ENCODE peak calls at places on chromosome 2, in five cellular contexts. F is cardiac muscle cell, C is uterus, W is pancreas, H is PC-9. P is an unnamed sample. For H3K4me1, the result is how much of the 10 kb centered on the place peaks cover.

GRCh38 chr2:45627911-45628310 is 16.8 kb upstream of the SRBD1 start:
- DNase-seq in F (no peak), H (no peak), C (no peak), W (no peak), P (no peak)

GRCh38 chr2:105873281-105873680 is 128.6 kb downstream of the NCK2 start:
- DNase-seq in F (no peak), H (no peak), W (no peak), C (no peak), P (no peak)

GRCh38 chr2:129896226-129897100 is 83.0 kb upstream of the RAB6C start:
- DNase-seq in F (no peak), W (no peak), C (no peak), H (no peak), P (no peak)

GRCh38 chr2:217622205-217622621 is 380.6 kb downstream of the TNS1 start:
- DNase-seq in H (no peak), W (no peak), C (peak), F (no peak), P (no peak)

GRCh38 chr2:164560181-164560792 is 61.0 kb downstream of the GRB14 start:
- DNase-seq in W (no peak), C (no peak), H (no peak), F (peak), P (no peak)

GRCh38 chr2:46942891-46943626 is 27.5 kb upstream of the MCFD2 start:
- DNase-seq in F (no peak), W (no peak), H (no peak), C (no peak), P (no peak)

GRCh38 chr2:144490017-144490416 is 29.9 kb downstream of the ZEB2 start:
- DNase-seq in C (no peak), H (no peak), F (no peak), W (no peak), P (no peak)

GRCh38 chr2:96203130-96204028 is 5.2 kb downstream of the STARD7 start:
- DNase-seq in F (no peak), W (no peak), H (no peak), C (no peak), P (no peak)

GRCh38 chr2:68375522-68376040 is 10.5 kb downstream of the PLEK start:
- DNase-seq in W (no peak), C (no peak), F (no peak), H (no peak), P (no peak)

GRCh38 chr2:7709907-7710306 is 792.7 kb downstream of the RNF144A start:
- DNase-seq in W (no peak), H (no peak), F (no peak), C (no peak), P (no peak)

GRCh38 chr2:222993920-222994650 is 57.9 kb upstream of the KCNE4 start:
- DNase-seq in H (no peak), C (peak), W (peak), F (peak), P (peak)

GRCh38 chr2:201116115-201116958 is at the start of gene CFLAR:
- DNase-seq in C (peak), W (peak), H (peak), F (no peak), P (peak)

GRCh38 chr2:60502123-60502522 is 51.3 kb downstream of the BCL11A start:
- DNase-seq in F (no peak), C (no peak), W (no peak), H (no peak), P (peak)

GRCh38 chr2:113150258-113150601 is 22.8 kb downstream of the IL1RN start:
- DNase-seq in W (no peak), H (no peak), C (no peak), F (no peak), P (no peak)

GRCh38 chr2:3635171-3636008 is 22.6 kb upstream of the ALLC start:
- DNase-seq in C (no peak), H (no peak), F (no peak), W (no peak), P (no peak)

DNA sequence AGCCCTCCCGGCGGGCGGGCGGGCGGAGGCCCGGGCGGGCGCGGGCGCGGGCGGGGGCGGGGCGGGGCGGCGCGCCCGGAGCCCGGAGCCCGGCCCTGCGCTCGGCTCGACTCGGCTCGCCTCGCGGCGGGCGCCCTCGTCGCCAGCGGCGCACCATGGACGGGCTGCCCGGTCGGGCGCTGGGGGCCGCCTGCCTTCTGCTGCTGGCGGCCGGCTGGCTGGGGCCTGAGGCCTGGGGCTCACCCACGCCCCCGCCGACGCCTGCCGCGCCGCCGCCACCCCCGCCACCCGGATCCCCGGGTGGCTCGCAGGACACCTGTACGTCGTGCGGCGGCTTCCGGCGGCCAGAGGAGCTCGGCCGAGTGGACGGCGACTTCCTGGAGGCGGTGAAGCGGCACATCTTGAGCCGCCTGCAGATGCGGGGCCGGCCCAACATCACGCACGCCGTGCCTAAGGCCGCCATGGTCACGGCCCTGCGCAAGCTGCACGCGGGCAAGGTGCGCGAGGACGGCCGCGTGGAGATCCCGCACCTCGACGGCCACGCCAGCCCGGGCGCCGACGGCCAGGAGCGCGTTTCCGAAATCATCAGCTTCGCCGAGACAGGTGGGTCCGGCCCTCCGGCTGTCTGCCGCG is at the start of gene INHBB:
- DNase-seq in W (no peak), H (peak), F (peak), C (no peak), P (peak)
- H3K4me1 ChIP-seq in W (under half), H (under half), F (under half), C (under half), P (under half)

GRCh38 chr2:215736653-215737290 is 276.6 kb downstream of the MREG start:
- DNase-seq in F (peak), C (no peak), H (no peak), W (no peak), P (no peak)
- TF ChIP-seq CTCF in F (peak), C (peak), H (peak), W (no peak), P (no peak)

GRCh38 chr2:42064417-42064942 is 16.7 kb downstream of the PKDCC start:
- DNase-seq in W (no peak), F (no peak), C (no peak), H (no peak), P (no peak)

GRCh38 chr2:42071762-42072161 is 23.9 kb downstream of the PKDCC start:
- DNase-seq in C (no peak), F (no peak), H (no peak), W (no peak), P (no peak)

GRCh38 chr2:42068571-42069178 is 20.9 kb downstream of the PKDCC start:
- DNase-seq in F (no peak), W (no peak), C (no peak), H (no peak), P (no peak)

GRCh38 chr2:42063383-42064171 is 15.8 kb downstream of the PKDCC start:
- DNase-seq in F (peak), W (no peak), H (no peak), C (no peak), P (no peak)

DNA sequence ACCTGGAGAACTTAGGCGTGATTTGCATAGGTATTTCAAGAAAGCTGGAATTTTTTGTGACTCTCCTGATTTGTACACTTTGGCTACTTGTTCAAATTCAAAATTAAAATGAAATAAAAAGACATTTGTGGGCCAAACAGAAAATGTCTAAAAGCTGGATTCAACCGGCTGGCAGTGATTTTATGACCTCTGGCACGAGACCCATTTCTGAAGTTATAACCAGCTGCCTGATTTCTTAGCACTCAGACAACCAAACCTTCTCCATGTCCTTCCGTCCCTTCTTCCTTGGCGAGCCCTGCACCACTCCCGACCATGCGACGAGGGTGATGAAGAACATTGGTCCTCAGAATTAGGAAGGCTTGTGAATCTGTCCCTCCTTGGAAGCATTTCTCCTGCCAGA is 19.7 kb downstream of the PKDCC start:
- DNase-seq in W (no peak), C (no peak), H (no peak), F (no peak), P (no peak)
- H3K4me1 ChIP-seq in W (under half), C (under half), H (under half), F (under half), P (under half)

DNA sequence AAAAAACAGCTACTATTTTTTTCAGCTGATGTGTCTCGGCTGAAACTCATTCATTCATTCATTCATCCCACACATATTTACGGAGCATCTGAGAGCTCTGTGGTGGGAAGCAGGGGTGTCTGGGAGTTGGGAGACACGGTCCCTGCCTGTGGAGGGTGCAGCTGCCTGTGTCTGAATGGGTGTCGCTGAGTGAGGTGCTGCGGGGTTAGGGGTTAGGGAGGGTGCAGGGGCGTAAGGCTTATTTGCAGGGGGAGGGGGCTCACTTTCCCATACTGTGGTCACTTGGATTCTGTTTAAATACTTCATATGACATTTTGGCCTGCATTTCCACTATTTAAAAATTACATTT is 89.4 kb upstream of the ASB18 start:
- DNase-seq in F (no peak), H (no peak), W (no peak), C (no peak), P (no peak)
- TF ChIP-seq CTCF in F (no peak), H (no peak), W (no peak), C (no peak), P (no peak)

DNA sequence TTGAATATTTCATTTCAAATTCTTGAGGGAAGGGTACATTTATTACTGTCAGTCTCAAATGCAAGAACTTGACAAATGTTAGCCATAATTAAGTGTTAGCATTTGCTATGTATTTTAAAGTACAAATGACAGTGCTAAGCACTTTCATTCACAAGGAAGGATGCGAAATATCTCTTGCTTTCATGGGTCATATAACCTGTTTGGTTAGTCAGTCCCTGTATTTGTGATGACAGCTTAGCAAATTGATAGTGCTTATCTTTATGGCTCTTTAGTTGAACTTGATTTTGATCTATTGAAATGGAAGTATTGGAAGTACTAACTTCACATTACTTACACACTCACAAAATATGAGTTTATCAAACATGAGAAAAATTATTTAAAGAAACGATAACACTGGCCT is 97.3 kb upstream of the NEUROD1 start:
- DNase-seq in F (no peak), H (no peak), C (no peak), W (no peak), P (no peak)
- H3K4me1 ChIP-seq in F (under half), H (under half), C (under half), W (under half), P (under half)

GRCh38 chr2:230423851-230424458 is 8.0 kb downstream of the SP100 start:
- DNase-seq in W (peak), F (no peak), H (no peak), C (no peak), P (no peak)

GRCh38 chr2:230425377-230425776 is 9.4 kb downstream of the SP100 start:
- DNase-seq in H (no peak), C (no peak), W (no peak), F (no peak), P (no peak)

GRCh38 chr2:230418341-230419016 is 2.5 kb downstream of the SP100 start:
- DNase-seq in W (no peak), F (no peak), H (peak), C (no peak), P (no peak)

GRCh38 chr2:230417436-230417835 is 1.4 kb downstream of the SP100 start:
- DNase-seq in F (no peak), W (no peak), H (no peak), C (no peak), P (no peak)

DNA sequence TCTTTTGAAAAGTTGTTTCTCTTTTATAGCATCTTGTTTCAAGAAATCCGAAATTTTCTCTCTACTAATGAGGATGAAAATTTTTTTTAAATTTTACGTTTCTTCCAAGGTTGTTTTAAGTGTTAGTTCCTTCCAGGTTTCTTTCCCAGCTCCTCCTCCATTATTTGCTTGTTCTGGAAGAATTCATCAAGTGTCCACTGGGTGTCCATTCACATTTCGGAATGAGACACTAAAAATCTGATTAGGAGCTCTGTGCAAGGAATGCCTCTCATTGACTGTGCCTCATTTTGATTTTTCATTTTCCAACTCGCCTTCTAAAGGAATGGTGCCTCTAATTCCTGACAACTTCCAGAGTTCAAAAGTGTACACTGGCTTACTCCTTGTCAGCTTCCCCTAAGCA is 6.1 kb downstream of the SP100 start:
- DNase-seq in W (no peak), C (no peak), H (no peak), F (no peak), P (no peak)
- TF ChIP-seq CTCF in W (no peak), C (no peak), H (no peak), F (peak), P (no peak)

P was measured in prostate gland.